ENCODE peak calls at places on chromosome 5, in six cellular contexts. B, J, N, S, F and M are unnamed samples.

GRCh38 chr5:150312518-150312917 is 9.8 kb upstream of the ARSI start:
- DNase-seq in B (no peak), J (no peak), N (no peak), S (no peak), F (no peak), M (no peak)

GRCh38 chr5:107124376-107124775 is 546.4 kb downstream of the EFNA5 start:
- DNase-seq in B (no peak), J (no peak), N (no peak), S (no peak), F (no peak), M (no peak)

GRCh38 chr5:138605254-138605972 is 30.2 kb upstream of the HSPA9 start:
- DNase-seq in B (no peak), J (no peak), N (no peak), S (no peak), F (no peak), M (no peak)

GRCh38 chr5:43017438-43017820 is 22.7 kb downstream of the ANXA2R start:
- DNase-seq in B (no peak), J (no peak), N (peak), S (no peak), F (no peak), M (no peak)

GRCh38 chr5:138699482-138699881 is 53.7 kb upstream of the CTNNA1 start:
- DNase-seq in B (no peak), J (no peak), N (no peak), S (no peak), F (no peak), M (no peak)

GRCh38 chr5:75584641-75585040 is 26.6 kb upstream of the ANKDD1B start:
- DNase-seq in B (no peak), J (no peak), N (no peak), S (no peak), F (no peak), M (no peak)

GRCh38 chr5:132221781-132222648 is 5.6 kb downstream of the P4HA2 start:
- DNase-seq in B (no peak), J (no peak), N (peak), S (no peak), F (no peak), M (no peak)

GRCh38 chr5:137997726-137998213 is 35.1 kb downstream of the FAM13B start:
- DNase-seq in B (no peak), J (no peak), N (peak), S (no peak), F (no peak), M (no peak)

GRCh38 chr5:42950466-42951168 is 89.5 kb downstream of the ANXA2R start:
- DNase-seq in B (no peak), J (peak), N (peak), S (no peak), F (no peak), M (peak)